ENCODE peak calls at places on chromosomes 13 and 19, in ten cellular contexts. O is adrenal gland, D is Peyer's patch, T is brain microvascular endothelial cell, E is natural killer cell, F is MCF 10A, P is tibial nerve, L is foreskin fibroblast, V is heart right ventricle, G is ascending aorta. N is an unnamed sample.

GRCh38 chr13:108662528-108662927 is 33.1 kb downstream of the MYO16 start:
- DNase-seq in O (no peak), D (no peak), T (no peak), E (no peak), F (no peak), P (no peak), L (no peak), V (no peak), G (no peak), N (no peak)

GRCh38 chr19:38676023-38676877 is 28.8 kb downstream of the ACTN4 start:
- DNase-seq in O (no peak), D (no peak), T (peak), E (no peak), F (no peak), P (no peak), L (peak), V (no peak), G (no peak), N (no peak)

GRCh38 chr13:48214519-48215121 is 18.4 kb upstream of the ITM2B start:
- DNase-seq in O (no peak), D (no peak), T (no peak), E (peak), F (peak), P (no peak), L (no peak), V (no peak), G (no peak), N (no peak)

GRCh38 chr13:29210676-29211075 is 384.8 kb downstream of the SLC7A1 start:
- DNase-seq in O (no peak), D (no peak), T (no peak), E (no peak), F (peak), P (no peak), L (no peak), V (no peak), G (no peak), N (no peak)

GRCh38 chr13:48662226-48662625 is 8.5 kb downstream of the CYSLTR2 start:
- DNase-seq in O (no peak), D (no peak), T (no peak), E (no peak), F (no peak), P (no peak), L (no peak), V (no peak), G (no peak), N (no peak)

GRCh38 chr13:44334751-44335150 is 38.9 kb upstream of the SERP2 start:
- DNase-seq in O (no peak), D (no peak), T (no peak), E (no peak), F (no peak), P (no peak), L (no peak), V (no peak), G (no peak), N (no peak)

GRCh38 chr19:6064016-6064702 is 46.1 kb downstream of the RFX2 start:
- DNase-seq in O (peak), D (peak), T (no peak), E (no peak), F (peak), P (no peak), L (no peak), V (no peak), G (no peak), N (no peak)

GRCh38 chr19:28319208-28319607 is 893.7 kb downstream of the UQCRFS1 start:
- DNase-seq in O (no peak), D (no peak), T (no peak), E (no peak), F (no peak), P (no peak), L (no peak), V (no peak), G (no peak), N (no peak)

GRCh38 chr19:32916969-32917611 is 47.5 kb upstream of the SLC7A9 start:
- DNase-seq in O (no peak), D (no peak), T (no peak), E (no peak), F (no peak), P (no peak), L (peak), V (no peak), G (no peak), N (no peak)

GRCh38 chr13:69654392-69654791 is 453.2 kb upstream of the ATXN8OS start:
- DNase-seq in O (no peak), D (no peak), T (no peak), E (no peak), F (no peak), P (no peak), L (no peak), V (no peak), G (no peak), N (no peak)

GRCh38 chr13:25180795-25181537 is 8.9 kb upstream of the AMER2 start:
- DNase-seq in O (no peak), D (no peak), T (no peak), E (no peak), F (no peak), P (no peak), L (no peak), V (no peak), G (no peak), N (peak)

GRCh38 chr13:23466144-23467002 is 32.9 kb upstream of the SACS start:
- DNase-seq in O (peak), D (peak), T (peak), E (peak), F (peak), P (peak), L (peak), V (peak), G (no peak), N (peak)

GRCh38 chr13:75812751-75813181 is 176.6 kb downstream of the LMO7 start:
- DNase-seq in O (peak), D (no peak), T (peak), E (no peak), F (no peak), P (no peak), L (no peak), V (no peak), G (no peak), N (no peak)

GRCh38 chr19:54473071-54473941 is at the start of gene CDC42EP5:
- DNase-seq in O (no peak), D (no peak), T (peak), E (no peak), F (no peak), P (peak), L (peak), V (peak), G (no peak), N (no peak)

GRCh38 chr13:58313219-58313618 is 681.7 kb downstream of the PCDH17 start:
- DNase-seq in O (no peak), D (no peak), T (no peak), E (no peak), F (no peak), P (no peak), L (no peak), V (no peak), G (no peak), N (no peak)

GRCh38 chr13:33139186-33139585 is 123.0 kb downstream of the KL start:
- DNase-seq in O (peak), D (no peak), T (no peak), E (no peak), F (no peak), P (peak), L (no peak), V (peak), G (no peak), N (no peak)

GRCh38 chr19:45553464-45553863 is 31.1 kb downstream of the OPA3 start:
- DNase-seq in O (no peak), D (no peak), T (no peak), E (no peak), F (no peak), P (no peak), L (no peak), V (no peak), G (no peak), N (no peak)

GRCh38 chr19:29681422-29682235 is 16.4 kb downstream of the PLEKHF1 start:
- DNase-seq in O (no peak), D (no peak), T (no peak), E (no peak), F (no peak), P (peak), L (peak), V (no peak), G (no peak), N (no peak)

GRCh38 chr13:39779337-39780270 is 124.1 kb downstream of the COG6 start:
- DNase-seq in O (no peak), D (peak), T (peak), E (no peak), F (no peak), P (peak), L (peak), V (no peak), G (no peak), N (no peak)

GRCh38 chr19:32308436-32309077 is 36.9 kb upstream of the ZNF507 start:
- DNase-seq in O (no peak), D (no peak), T (no peak), E (no peak), F (no peak), P (no peak), L (no peak), V (no peak), G (no peak), N (no peak)

GRCh38 chr13:113216165-113217056 is 7.0 kb downstream of the CUL4A start:
- DNase-seq in O (peak), D (no peak), T (peak), E (no peak), F (peak), P (no peak), L (peak), V (no peak), G (no peak), N (peak)

GRCh38 chr19:34600366-34600765 is 76.6 kb downstream of the SCGB2B2 start:
- DNase-seq in O (no peak), D (no peak), T (no peak), E (no peak), F (no peak), P (no peak), L (no peak), V (no peak), G (no peak), N (no peak)

GRCh38 chr13:73684286-73684685 is 449.9 kb downstream of the KLF12 start:
- DNase-seq in O (no peak), D (no peak), T (no peak), E (no peak), F (no peak), P (no peak), L (no peak), V (no peak), G (no peak), N (no peak)

GRCh38 chr13:45325806-45326205 is 15.2 kb downstream of the TPT1 start:
- DNase-seq in O (peak), D (no peak), T (peak), E (no peak), F (peak), P (peak), L (peak), V (peak), G (peak), N (no peak)

GRCh38 chr13:38346764-38347163 is 2.9 kb upstream of the UFM1 start:
- DNase-seq in O (no peak), D (no peak), T (no peak), E (no peak), F (peak), P (no peak), L (no peak), V (no peak), G (no peak), N (no peak)

GRCh38 chr19:8261347-8261746 is 46.8 kb downstream of the CD320 start:
- DNase-seq in O (peak), D (no peak), T (no peak), E (no peak), F (no peak), P (no peak), L (no peak), V (no peak), G (no peak), N (no peak)

GRCh38 chr19:58538257-58539168 is 5.4 kb upstream of the TRIM28 start:
- DNase-seq in O (no peak), D (no peak), T (no peak), E (no peak), F (no peak), P (no peak), L (no peak), V (peak), G (no peak), N (no peak)

GRCh38 chr19:48196321-48196761 is 25.9 kb downstream of the ZSWIM9 start:
- DNase-seq in O (no peak), D (no peak), T (no peak), E (no peak), F (no peak), P (no peak), L (no peak), V (no peak), G (no peak), N (no peak)

GRCh38 chr13:31980842-31981241 is 50.7 kb upstream of the FRY start:
- DNase-seq in O (no peak), D (no peak), T (no peak), E (no peak), F (no peak), P (no peak), L (no peak), V (no peak), G (no peak), N (no peak)

GRCh38 chr19:11347546-11347945 is 1.2 kb downstream of the CCDC159 start:
- DNase-seq in O (no peak), D (no peak), T (no peak), E (no peak), F (no peak), P (no peak), L (no peak), V (no peak), G (no peak), N (no peak)

GRCh38 chr19:11342429-11342828 is 3.0 kb upstream of the RAB3D start:
- DNase-seq in O (no peak), D (no peak), T (no peak), E (no peak), F (no peak), P (no peak), L (no peak), V (no peak), G (no peak), N (no peak)

GRCh38 chr19:11349171-11349570 is 2.9 kb downstream of the CCDC159 start:
- DNase-seq in O (no peak), D (no peak), T (no peak), E (no peak), F (no peak), P (no peak), L (no peak), V (no peak), G (no peak), N (no peak)

GRCh38 chr19:11345122-11345752 is 831 bp downstream of the TMEM205 start:
- DNase-seq in O (peak), D (no peak), T (no peak), E (no peak), F (peak), P (no peak), L (peak), V (no peak), G (no peak), N (no peak)

DNA sequence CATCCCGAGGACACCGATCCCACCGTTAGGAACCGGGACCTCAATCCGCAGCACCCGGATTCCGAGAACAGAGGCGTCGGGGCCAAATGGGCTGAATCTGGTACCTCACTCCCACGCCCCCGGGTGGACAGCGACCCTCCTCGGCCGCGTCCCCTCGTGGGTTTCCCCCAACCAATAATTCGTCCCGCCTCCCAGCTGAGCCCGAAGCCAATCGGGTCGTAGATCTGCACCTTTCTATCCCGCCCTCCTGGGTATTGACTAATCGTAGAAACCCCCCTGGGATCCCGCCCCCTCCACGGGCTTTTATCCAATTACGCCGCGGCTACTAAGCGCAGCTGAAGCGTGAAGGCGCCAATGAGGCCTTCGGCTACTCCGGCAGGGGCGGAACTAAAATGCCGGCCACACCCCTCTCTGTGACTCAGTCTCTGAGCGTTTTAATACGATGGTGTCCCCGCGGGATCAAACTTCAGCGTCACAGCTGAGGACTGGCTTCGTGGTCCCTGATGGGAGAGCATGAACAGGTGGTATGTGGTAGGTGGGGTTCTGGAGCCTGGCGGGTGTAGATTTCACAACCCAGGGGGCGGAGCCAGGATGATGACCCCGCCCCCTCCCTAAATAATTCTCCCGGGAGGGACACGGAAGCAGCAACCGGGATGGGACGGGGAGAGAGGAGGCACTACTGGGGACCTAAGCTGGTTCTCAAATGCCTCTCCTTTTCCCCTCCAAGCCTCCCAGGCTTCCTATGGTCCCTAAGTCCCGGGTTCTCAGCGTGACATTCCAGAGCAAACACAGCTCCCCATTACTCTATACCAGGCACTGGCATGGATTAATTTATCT is at the start of the genes CCDC159 and TMEM205:
- DNase-seq in O (peak), D (peak), T (peak), E (peak), F (peak), P (peak), L (peak), V (peak), G (peak), N (peak)
- TF ChIP-seq CTCF in O (no peak), D (no peak), T (no peak), E (no peak), F (no peak), P (no peak), L (no peak), V (no peak), G (no peak), N (peak)

GRCh38 chr19:23287620-23288019 is 37.4 kb upstream of the ZNF724 start:
- DNase-seq in O (no peak), D (no peak), T (no peak), E (no peak), F (no peak), P (no peak), L (no peak), V (no peak), G (no peak), N (no peak)

GRCh38 chr19:23281663-23282276 is 31.6 kb upstream of the ZNF724 start:
- DNase-seq in O (no peak), D (no peak), T (no peak), E (no peak), F (no peak), P (no peak), L (no peak), V (no peak), G (no peak), N (no peak)

GRCh38 chr19:23285948-23286347 is 35.8 kb upstream of the ZNF724 start:
- DNase-seq in O (no peak), D (no peak), T (no peak), E (no peak), F (no peak), P (no peak), L (no peak), V (no peak), G (no peak), N (no peak)

GRCh38 chr19:23283925-23284324 is 33.7 kb upstream of the ZNF724 start:
- DNase-seq in O (peak), D (peak), T (peak), E (peak), F (peak), P (peak), L (peak), V (peak), G (no peak), N (peak)

GRCh38 chr19:23286477-23286876 is 36.3 kb upstream of the ZNF724 start:
- DNase-seq in O (no peak), D (no peak), T (no peak), E (no peak), F (no peak), P (no peak), L (no peak), V (no peak), G (no peak), N (no peak)
- TF ChIP-seq CTCF in O (no peak), D (no peak), T (peak), E (no peak), F (peak), P (no peak), L (no peak), V (no peak), G (no peak), N (peak)

DNA sequence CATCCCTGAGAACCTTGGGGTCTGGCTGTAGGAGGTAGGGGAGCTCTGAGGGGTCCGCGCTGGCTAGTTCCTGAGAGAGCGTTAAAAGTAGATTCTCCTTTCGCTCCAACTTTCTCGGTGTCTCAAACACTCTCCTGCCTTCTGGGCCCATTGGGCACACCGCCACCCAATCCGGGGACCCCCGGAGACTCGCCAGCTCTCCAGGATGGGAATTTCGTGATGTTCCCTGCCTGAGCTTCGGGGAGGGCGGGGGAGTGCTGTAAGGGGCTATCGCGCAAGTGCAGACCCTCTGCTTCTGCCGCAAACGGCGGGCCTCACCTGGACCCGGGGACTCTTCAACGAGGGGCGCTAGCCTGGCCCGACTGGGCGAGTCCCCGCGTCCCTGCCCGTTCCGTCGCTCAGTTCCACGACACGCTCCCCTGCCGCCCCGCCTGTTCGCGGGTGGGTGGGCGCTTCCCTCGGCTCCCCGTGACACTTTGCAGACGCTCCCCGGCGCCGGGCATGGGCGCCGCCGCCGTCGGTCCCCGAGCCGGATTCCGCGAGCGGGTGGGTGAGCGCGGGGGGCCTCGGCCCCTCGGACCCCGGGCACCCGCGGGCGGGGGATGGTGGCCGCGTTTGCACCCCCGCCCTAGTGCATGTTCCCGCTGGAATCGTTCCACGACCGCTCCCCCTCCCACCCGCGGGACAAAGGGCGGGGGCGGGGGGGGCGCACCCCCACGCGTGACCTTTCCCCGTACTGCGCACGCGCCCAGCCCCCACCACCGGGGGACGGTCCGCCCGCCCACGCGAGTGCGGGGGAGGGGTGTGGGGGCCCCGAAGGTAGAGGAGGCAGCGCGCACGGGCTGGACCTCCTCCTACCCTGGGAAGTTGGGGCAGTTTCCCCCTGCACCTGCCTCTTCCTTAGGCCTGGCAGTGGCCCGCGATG is at the start of gene CCDC106:
- DNase-seq in O (peak), D (peak), T (peak), E (no peak), F (no peak), P (peak), L (peak), V (peak), G (no peak), N (peak)
- TF ChIP-seq CTCF in O (no peak), D (no peak), T (no peak), E (no peak), F (no peak), P (no peak), L (no peak), V (no peak), G (no peak), N (no peak)

GRCh38 chr13:72181661-72182060 is 314.7 kb upstream of the DACH1 start:
- DNase-seq in O (no peak), D (no peak), T (no peak), E (no peak), F (no peak), P (no peak), L (no peak), V (no peak), G (no peak), N (no peak)

GRCh38 chr13:72185756-72186155 is 318.8 kb upstream of the DACH1 start:
- DNase-seq in O (no peak), D (no peak), T (no peak), E (no peak), F (no peak), P (no peak), L (no peak), V (no peak), G (no peak), N (no peak)

GRCh38 chr13:72174549-72174948 is 307.5 kb upstream of the DACH1 start:
- DNase-seq in O (no peak), D (no peak), T (no peak), E (no peak), F (no peak), P (no peak), L (no peak), V (no peak), G (no peak), N (no peak)

GRCh38 chr13:72180253-72180952 is 313.4 kb upstream of the DACH1 start:
- DNase-seq in O (no peak), D (no peak), T (peak), E (no peak), F (peak), P (no peak), L (peak), V (no peak), G (no peak), N (no peak)
- TF ChIP-seq CTCF in O (no peak), D (no peak), T (no peak), E (no peak), F (no peak), P (no peak), L (no peak), V (no peak), G (no peak), N (no peak)

N was measured in GM13977.